ENCODE peak calls at places on chromosomes 2 and 18, in six cellular contexts. K is NCI-H1417; B is HT-29; F is non-pigmented ciliary epithelial cell; M is iris pigment epithelial cell; P is activated naive CD4-positive, alpha-beta T cell. E is an unnamed sample.

GRCh38 chr2:220044383-220044782 is 417.0 kb downstream of the SLC4A3 start:
- DNase-seq in K (no peak), B (no peak), F (no peak), M (no peak), P (no peak), E (no peak)

GRCh38 chr2:4674007-4674406 is 970.6 kb downstream of the DCDC2C start:
- DNase-seq in K (peak; percentile 25), B (no peak), F (no peak), M (no peak), P (no peak), E (no peak)

GRCh38 chr2:219831957-219832356 is 204.5 kb downstream of the SLC4A3 start:
- DNase-seq in K (no peak), B (no peak), F (no peak), M (no peak), P (no peak), E (no peak)

GRCh38 chr2:74778381-74779371 is 55.3 kb upstream of the HK2 start:
- DNase-seq in K (peak; percentile 23), B (no peak), F (no peak), M (no peak), P (no peak), E (peak; percentile 68)

GRCh38 chr2:230691005-230691647 is 21.5 kb upstream of the CAB39 start:
- DNase-seq in K (no peak), B (peak; percentile 70), F (peak; percentile 81), M (peak; percentile 73), P (no peak), E (peak; percentile 99)

GRCh38 chr2:55478610-55479301 is 40.8 kb upstream of the CFAP36 start:
- DNase-seq in K (no peak), B (no peak), F (no peak), M (no peak), P (no peak), E (no peak)

GRCh38 chr2:167510071-167510759 is 621.9 kb downstream of the XIRP2 start:
- DNase-seq in K (no peak), B (no peak), F (no peak), M (peak; percentile 3), P (no peak), E (no peak)

GRCh38 chr2:125418483-125418882 is 1237.5 kb upstream of the GYPC start:
- DNase-seq in K (no peak), B (no peak), F (no peak), M (no peak), P (no peak), E (no peak)

GRCh38 chr2:219571311-219572236 is at the start of gene OBSL1:
- DNase-seq in K (peak; percentile 65), B (no peak), F (no peak), M (peak; percentile 60), P (no peak), E (peak; percentile 81)

GRCh38 chr2:64838817-64839216 is 150.4 kb upstream of the SLC1A4 start:
- DNase-seq in K (no peak), B (no peak), F (no peak), M (peak; percentile 70), P (no peak), E (peak; percentile 97)

GRCh38 chr2:10632230-10632629 is 57.5 kb downstream of the NOL10 start:
- DNase-seq in K (no peak), B (no peak), F (no peak), M (no peak), P (no peak), E (no peak)

GRCh38 chr2:178804791-178805190 is 2.4 kb downstream of the TTN start:
- DNase-seq in K (no peak), B (peak; percentile 56), F (no peak), M (peak; percentile 42), P (no peak), E (peak; percentile 48)

GRCh38 chr2:40592223-40592622 is 140.3 kb upstream of the SLC8A1 start:
- DNase-seq in K (no peak), B (no peak), F (no peak), M (no peak), P (no peak), E (no peak)

GRCh38 chr2:126543081-126543480 is 112.9 kb upstream of the GYPC start:
- DNase-seq in K (no peak), B (no peak), F (no peak), M (peak; percentile 3), P (no peak), E (peak; percentile 1)

GRCh38 chr2:65161551-65162100 is 31.7 kb upstream of the RAB1A start:
- DNase-seq in K (no peak), B (no peak), F (no peak), M (peak; percentile 22), P (no peak), E (no peak)

GRCh38 chr18:35296079-35296478 is 6.0 kb upstream of the ZSCAN30 start:
- DNase-seq in K (no peak), B (no peak), F (no peak), M (no peak), P (no peak), E (no peak)

GRCh38 chr2:102585704-102586404 is 33.5 kb upstream of the SLC9A2 start:
- DNase-seq in K (no peak), B (no peak), F (no peak), M (no peak), P (no peak), E (no peak)